ENCODE peak calls at places on chromosomes 4 and X, in nine cellular contexts. One of them, this sample, is unnamed. For H3K27me3 and H3K4me1, the result is how much of the 10 kb centered on the place peaks cover.

GRCh38 chr4:40731792-40732245 is 17.9 kb upstream of the NSUN7 start:
- DNase-seq in neural progenitor cell: no peak
- DNase-seq in colonic mucosa: no peak
- DNase-seq in aorta: peak
- DNase-seq in esophagus squamous epithelium: no peak
- DNase-seq in psoas muscle: no peak
- DNase-seq in ovary: peak
- DNase-seq in suprapubic skin: no peak
- DNase-seq in endodermal cell: no peak
- DNase-seq in this sample: peak

GRCh38 chr4:82789377-82789776 is 9.2 kb downstream of the SCD5 start:
- DNase-seq in neural progenitor cell: no peak
- DNase-seq in colonic mucosa: no peak
- DNase-seq in aorta: no peak
- DNase-seq in esophagus squamous epithelium: no peak
- DNase-seq in psoas muscle: no peak
- DNase-seq in ovary: no peak
- DNase-seq in suprapubic skin: no peak
- DNase-seq in endodermal cell: peak
- DNase-seq in this sample: no peak

GRCh38 chr4:106315476-106315967 is 487 bp downstream of the TBCK start:
- DNase-seq in neural progenitor cell: peak
- DNase-seq in colonic mucosa: peak
- DNase-seq in aorta: no peak
- DNase-seq in esophagus squamous epithelium: peak
- DNase-seq in psoas muscle: no peak
- DNase-seq in ovary: no peak
- DNase-seq in suprapubic skin: peak
- DNase-seq in endodermal cell: no peak
- DNase-seq in this sample: peak

GRCh38 chr4:173528378-173529321 is 1.4 kb downstream of the HAND2 start:
- DNase-seq in neural progenitor cell: peak
- DNase-seq in colonic mucosa: no peak
- DNase-seq in aorta: peak
- DNase-seq in esophagus squamous epithelium: no peak
- DNase-seq in psoas muscle: peak
- DNase-seq in ovary: peak
- DNase-seq in suprapubic skin: no peak
- DNase-seq in endodermal cell: peak
- DNase-seq in this sample: no peak

GRCh38 chr4:82746705-82747567 is 51.7 kb downstream of the SCD5 start:
- DNase-seq in neural progenitor cell: no peak
- DNase-seq in colonic mucosa: no peak
- DNase-seq in aorta: no peak
- DNase-seq in esophagus squamous epithelium: no peak
- DNase-seq in psoas muscle: no peak
- DNase-seq in ovary: no peak
- DNase-seq in suprapubic skin: no peak
- DNase-seq in endodermal cell: peak
- DNase-seq in this sample: no peak

GRCh38 chr4:3232001-3232400 is 17.0 kb upstream of the MSANTD1 start:
- DNase-seq in neural progenitor cell: no peak
- DNase-seq in colonic mucosa: no peak
- DNase-seq in aorta: no peak
- DNase-seq in esophagus squamous epithelium: no peak
- DNase-seq in psoas muscle: no peak
- DNase-seq in ovary: no peak
- DNase-seq in suprapubic skin: no peak
- DNase-seq in endodermal cell: no peak
- DNase-seq in this sample: no peak

GRCh38 chrX:292900-293897 is 12.0 kb downstream of the PLCXD1 start:
- DNase-seq in neural progenitor cell: no peak
- DNase-seq in colonic mucosa: peak
- DNase-seq in aorta: peak
- DNase-seq in esophagus squamous epithelium: no peak
- DNase-seq in psoas muscle: no peak
- DNase-seq in ovary: no peak
- DNase-seq in suprapubic skin: peak
- DNase-seq in endodermal cell: no peak
- DNase-seq in this sample: no peak

GRCh38 chr4:116027311-116027710 is 913.9 kb upstream of the NDST4 start:
- DNase-seq in neural progenitor cell: no peak
- DNase-seq in colonic mucosa: no peak
- DNase-seq in aorta: no peak
- DNase-seq in esophagus squamous epithelium: no peak
- DNase-seq in psoas muscle: no peak
- DNase-seq in ovary: no peak
- DNase-seq in suprapubic skin: no peak
- DNase-seq in endodermal cell: no peak
- DNase-seq in this sample: no peak

GRCh38 chr4:185726931-185727330 is 85.1 kb downstream of the SORBS2 start:
- DNase-seq in neural progenitor cell: no peak
- DNase-seq in colonic mucosa: no peak
- DNase-seq in aorta: no peak
- DNase-seq in esophagus squamous epithelium: no peak
- DNase-seq in psoas muscle: no peak
- DNase-seq in ovary: peak
- DNase-seq in suprapubic skin: peak
- DNase-seq in endodermal cell: no peak
- DNase-seq in this sample: no peak

GRCh38 chr4:78609580-78609979 is 58.0 kb downstream of the ANXA3 start:
- DNase-seq in neural progenitor cell: no peak
- DNase-seq in colonic mucosa: no peak
- DNase-seq in aorta: no peak
- DNase-seq in esophagus squamous epithelium: no peak
- DNase-seq in psoas muscle: no peak
- DNase-seq in ovary: no peak
- DNase-seq in suprapubic skin: no peak
- DNase-seq in endodermal cell: no peak
- DNase-seq in this sample: no peak

GRCh38 chr4:34138385-34138784 is 2105.9 kb downstream of the ARAP2 start:
- DNase-seq in neural progenitor cell: no peak
- DNase-seq in colonic mucosa: no peak
- DNase-seq in aorta: no peak
- DNase-seq in esophagus squamous epithelium: no peak
- DNase-seq in psoas muscle: no peak
- DNase-seq in ovary: no peak
- DNase-seq in suprapubic skin: no peak
- DNase-seq in endodermal cell: no peak
- DNase-seq in this sample: no peak

GRCh38 chrX:26925088-26925487 is 538.1 kb downstream of the PPP4R3C start:
- DNase-seq in neural progenitor cell: no peak
- DNase-seq in colonic mucosa: no peak
- DNase-seq in aorta: no peak
- DNase-seq in esophagus squamous epithelium: no peak
- DNase-seq in psoas muscle: no peak
- DNase-seq in ovary: no peak
- DNase-seq in suprapubic skin: no peak
- DNase-seq in endodermal cell: no peak
- DNase-seq in this sample: no peak

GRCh38 chr4:13484749-13485345 is 707 bp upstream of the RAB28 start:
- DNase-seq in neural progenitor cell: peak
- DNase-seq in colonic mucosa: no peak
- DNase-seq in aorta: no peak
- DNase-seq in esophagus squamous epithelium: no peak
- DNase-seq in psoas muscle: no peak
- DNase-seq in ovary: no peak
- DNase-seq in suprapubic skin: no peak
- DNase-seq in endodermal cell: no peak
- DNase-seq in this sample: peak

GRCh38 chr4:42617030-42617429 is 39.9 kb downstream of the ATP8A1 start:
- DNase-seq in neural progenitor cell: no peak
- DNase-seq in colonic mucosa: no peak
- DNase-seq in aorta: no peak
- DNase-seq in esophagus squamous epithelium: no peak
- DNase-seq in psoas muscle: no peak
- DNase-seq in ovary: no peak
- DNase-seq in suprapubic skin: no peak
- DNase-seq in endodermal cell: no peak
- DNase-seq in this sample: no peak

GRCh38 chr4:159505275-159505975 is 402.5 kb downstream of the RAPGEF2 start:
- DNase-seq in neural progenitor cell: peak
- DNase-seq in colonic mucosa: no peak
- DNase-seq in aorta: no peak
- DNase-seq in esophagus squamous epithelium: no peak
- DNase-seq in psoas muscle: no peak
- DNase-seq in ovary: no peak
- DNase-seq in suprapubic skin: no peak
- DNase-seq in endodermal cell: no peak
- DNase-seq in this sample: no peak

GRCh38 chr4:147011386-147011785 is 65.7 kb upstream of the TTC29 start:
- DNase-seq in neural progenitor cell: peak
- DNase-seq in colonic mucosa: no peak
- DNase-seq in aorta: no peak
- DNase-seq in esophagus squamous epithelium: no peak
- DNase-seq in psoas muscle: no peak
- DNase-seq in ovary: no peak
- DNase-seq in suprapubic skin: no peak
- DNase-seq in endodermal cell: peak
- DNase-seq in this sample: no peak

GRCh38 chr4:147003956-147004580 is 58.4 kb upstream of the TTC29 start:
- DNase-seq in neural progenitor cell: no peak
- DNase-seq in colonic mucosa: no peak
- DNase-seq in aorta: no peak
- DNase-seq in esophagus squamous epithelium: no peak
- DNase-seq in psoas muscle: no peak
- DNase-seq in ovary: no peak
- DNase-seq in suprapubic skin: no peak
- DNase-seq in endodermal cell: peak
- DNase-seq in this sample: no peak

GRCh38 chr4:147009875-147010274 is 64.2 kb upstream of the TTC29 start:
- DNase-seq in neural progenitor cell: no peak
- DNase-seq in colonic mucosa: no peak
- DNase-seq in aorta: no peak
- DNase-seq in esophagus squamous epithelium: no peak
- DNase-seq in psoas muscle: no peak
- DNase-seq in ovary: no peak
- DNase-seq in suprapubic skin: no peak
- DNase-seq in endodermal cell: no peak
- DNase-seq in this sample: no peak

DNA sequence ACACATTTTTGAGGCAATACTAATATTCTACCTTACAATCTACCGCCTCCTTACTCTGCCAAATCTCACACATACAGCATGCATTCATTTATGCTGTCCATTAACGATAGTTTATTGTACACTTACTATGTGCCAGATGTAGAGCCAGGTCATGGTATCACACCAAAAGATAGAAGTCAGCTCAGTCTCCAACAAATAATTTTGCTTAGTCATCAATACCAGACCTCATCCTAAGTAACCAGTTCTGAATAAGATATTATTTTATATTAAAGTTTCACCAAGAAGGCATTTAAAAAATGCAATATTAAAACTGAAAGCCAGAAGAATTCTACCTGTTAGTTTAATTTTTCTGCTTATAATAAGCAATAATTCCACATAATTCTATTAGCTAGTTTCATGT is 60.6 kb upstream of the TTC29 start:
- DNase-seq in neural progenitor cell: no peak
- DNase-seq in colonic mucosa: no peak
- DNase-seq in aorta: no peak
- DNase-seq in esophagus squamous epithelium: no peak
- DNase-seq in psoas muscle: no peak
- DNase-seq in ovary: no peak
- DNase-seq in suprapubic skin: no peak
- DNase-seq in endodermal cell: no peak
- DNase-seq in this sample: no peak
- H3K4me3 ChIP-seq in neural progenitor cell: no peak
- H3K4me3 ChIP-seq in colonic mucosa: no peak
- H3K4me3 ChIP-seq in aorta: no peak
- H3K4me3 ChIP-seq in esophagus squamous epithelium: no peak
- H3K4me3 ChIP-seq in psoas muscle: no peak
- H3K4me3 ChIP-seq in ovary: no peak
- H3K4me3 ChIP-seq in suprapubic skin: no peak
- H3K4me3 ChIP-seq in endodermal cell: peak
- H3K4me3 ChIP-seq in this sample: no peak

GRCh38 chr4:7190278-7190594 is 2.1 kb upstream of the SORCS2 start:
- DNase-seq in neural progenitor cell: no peak
- DNase-seq in colonic mucosa: no peak
- DNase-seq in aorta: no peak
- DNase-seq in esophagus squamous epithelium: no peak
- DNase-seq in psoas muscle: no peak
- DNase-seq in ovary: no peak
- DNase-seq in suprapubic skin: no peak
- DNase-seq in endodermal cell: no peak
- DNase-seq in this sample: no peak

GRCh38 chr4:7187691-7188090 is 4.6 kb upstream of the SORCS2 start:
- DNase-seq in neural progenitor cell: no peak
- DNase-seq in colonic mucosa: no peak
- DNase-seq in aorta: no peak
- DNase-seq in esophagus squamous epithelium: no peak
- DNase-seq in psoas muscle: peak
- DNase-seq in ovary: no peak
- DNase-seq in suprapubic skin: peak
- DNase-seq in endodermal cell: peak
- DNase-seq in this sample: no peak

GRCh38 chr4:7189066-7189465 is 3.3 kb upstream of the SORCS2 start:
- DNase-seq in neural progenitor cell: no peak
- DNase-seq in colonic mucosa: no peak
- DNase-seq in aorta: no peak
- DNase-seq in esophagus squamous epithelium: no peak
- DNase-seq in psoas muscle: peak
- DNase-seq in ovary: no peak
- DNase-seq in suprapubic skin: peak
- DNase-seq in endodermal cell: peak
- DNase-seq in this sample: no peak

GRCh38 chr4:7190668-7191545 is 1.4 kb upstream of the SORCS2 start:
- DNase-seq in neural progenitor cell: no peak
- DNase-seq in colonic mucosa: no peak
- DNase-seq in aorta: peak
- DNase-seq in esophagus squamous epithelium: no peak
- DNase-seq in psoas muscle: peak
- DNase-seq in ovary: peak
- DNase-seq in suprapubic skin: peak
- DNase-seq in endodermal cell: peak
- DNase-seq in this sample: no peak

GRCh38 chr4:7189475-7190277 is 2.7 kb upstream of the SORCS2 start:
- DNase-seq in neural progenitor cell: peak
- DNase-seq in colonic mucosa: no peak
- DNase-seq in aorta: no peak
- DNase-seq in esophagus squamous epithelium: no peak
- DNase-seq in psoas muscle: peak
- DNase-seq in ovary: no peak
- DNase-seq in suprapubic skin: peak
- DNase-seq in endodermal cell: peak
- DNase-seq in this sample: no peak
- H3K27me3 ChIP-seq in neural progenitor cell: half or more
- H3K27me3 ChIP-seq in colonic mucosa: under half
- H3K27me3 ChIP-seq in aorta: under half
- H3K27me3 ChIP-seq in esophagus squamous epithelium: under half
- H3K27me3 ChIP-seq in psoas muscle: under half
- H3K27me3 ChIP-seq in ovary: under half
- H3K27me3 ChIP-seq in suprapubic skin: half or more
- H3K27me3 ChIP-seq in endodermal cell: half or more
- H3K27me3 ChIP-seq in this sample: half or more

GRCh38 chr4:184459413-184459812 is 14.9 kb downstream of the IRF2 start:
- DNase-seq in neural progenitor cell: no peak
- DNase-seq in colonic mucosa: no peak
- DNase-seq in aorta: no peak
- DNase-seq in esophagus squamous epithelium: no peak
- DNase-seq in psoas muscle: no peak
- DNase-seq in ovary: no peak
- DNase-seq in suprapubic skin: no peak
- DNase-seq in endodermal cell: no peak
- DNase-seq in this sample: no peak
- H3K4me1 ChIP-seq in neural progenitor cell: under half
- H3K4me1 ChIP-seq in colonic mucosa: under half
- H3K4me1 ChIP-seq in aorta: under half
- H3K4me1 ChIP-seq in esophagus squamous epithelium: under half
- H3K4me1 ChIP-seq in psoas muscle: half or more
- H3K4me1 ChIP-seq in ovary: under half
- H3K4me1 ChIP-seq in suprapubic skin: under half
- H3K4me1 ChIP-seq in endodermal cell: under half
- H3K4me1 ChIP-seq in this sample: under half

GRCh38 chrX:12868747-12869146 is 1.9 kb downstream of the TLR7 start:
- DNase-seq in neural progenitor cell: no peak
- DNase-seq in colonic mucosa: no peak
- DNase-seq in aorta: no peak
- DNase-seq in esophagus squamous epithelium: no peak
- DNase-seq in psoas muscle: no peak
- DNase-seq in ovary: no peak
- DNase-seq in suprapubic skin: no peak
- DNase-seq in endodermal cell: no peak
- DNase-seq in this sample: no peak
- H3K4me3 ChIP-seq in neural progenitor cell: no peak
- H3K4me3 ChIP-seq in colonic mucosa: no peak
- H3K4me3 ChIP-seq in aorta: no peak
- H3K4me3 ChIP-seq in esophagus squamous epithelium: no peak
- H3K4me3 ChIP-seq in psoas muscle: no peak
- H3K4me3 ChIP-seq in ovary: no peak
- H3K4me3 ChIP-seq in suprapubic skin: no peak
- H3K4me3 ChIP-seq in endodermal cell: no peak
- H3K4me3 ChIP-seq in this sample: no peak

This sample was measured in HAP-1.